ENCODE peak calls at places on chromosomes 2 and 18, in six cellular contexts. W is mesenchymal stem cell, N is IMR-90, U is mesendoderm, O is H1, G is trophoblast cell. L is an unnamed sample.

GRCh38 chr2:181426687-181427086 is 30.5 kb upstream of the ITGA4 start:
- DNase-seq in W (no peak), N (no peak), U (no peak), O (no peak), G (no peak), L (no peak)

GRCh38 chr18:8735274-8735673 is 29.9 kb downstream of the MTCL1 start:
- DNase-seq in W (no peak), N (no peak), U (no peak), O (no peak), G (no peak), L (no peak)

GRCh38 chr2:128538401-128538800 is 219.7 kb upstream of the HS6ST1 start:
- DNase-seq in W (peak; percentile 16), N (peak; percentile 30), U (no peak), O (no peak), G (no peak), L (no peak)

GRCh38 chr18:49997468-49998045 is 184.2 kb upstream of the ACAA2 start:
- DNase-seq in W (no peak), N (no peak), U (peak; percentile 63), O (no peak), G (no peak), L (no peak)

GRCh38 chr2:53896864-53897263 is 37.1 kb upstream of the GPR75 start:
- DNase-seq in W (peak; percentile 26), N (peak; percentile 77), U (no peak), O (no peak), G (no peak), L (no peak)

GRCh38 chr2:157261199-157261782 is 3.8 kb downstream of the GALNT5 start:
- DNase-seq in W (peak; percentile 79), N (peak; percentile 75), U (peak; percentile 12), O (no peak), G (peak; percentile 11), L (no peak)

GRCh38 chr2:209456489-209456888 is 32.6 kb downstream of the MAP2 start:
- DNase-seq in W (no peak), N (no peak), U (no peak), O (no peak), G (no peak), L (no peak)

GRCh38 chr18:35458677-35459441 is 38.9 kb downstream of the INO80C start:
- DNase-seq in W (peak; percentile 89), N (peak; percentile 79), U (peak; percentile 94), O (peak; percentile 25), G (peak; percentile 98), L (no peak)

GRCh38 chr18:62683935-62684334 is 31.4 kb upstream of the PHLPP1 start:
- DNase-seq in W (no peak), N (no peak), U (peak; percentile 69), O (no peak), G (peak; percentile 66), L (no peak)

GRCh38 chr2:10835052-10835970 is 22.7 kb upstream of the PDIA6 start:
- DNase-seq in W (peak; percentile 41), N (peak; percentile 31), U (peak; percentile 83), O (peak; percentile 75), G (peak; percentile 68), L (peak; percentile 63)

GRCh38 chr2:127094509-127095366 is 12.2 kb downstream of the BIN1 start:
- DNase-seq in W (peak; percentile 30), N (peak; percentile 33), U (peak; percentile 58), O (no peak), G (no peak), L (no peak)

GRCh38 chr2:31476511-31477171 is 62.1 kb upstream of the XDH start:
- DNase-seq in W (no peak), N (peak; percentile 19), U (no peak), O (no peak), G (no peak), L (no peak)

GRCh38 chr18:56321470-56321869 is 316.9 kb downstream of the TXNL1 start:
- DNase-seq in W (no peak), N (no peak), U (no peak), O (no peak), G (no peak), L (no peak)

GRCh38 chr18:34493099-34493544 is 217.0 kb upstream of the DTNA start:
- DNase-seq in W (peak; percentile 78), N (peak; percentile 58), U (peak; percentile 94), O (peak; percentile 49), G (no peak), L (peak; percentile 48)

GRCh38 chr2:115833196-115833595 is 1390.8 kb downstream of the DPP10 start:
- DNase-seq in W (no peak), N (no peak), U (peak; percentile 9), O (no peak), G (peak; percentile 59), L (no peak)

GRCh38 chr2:233386382-233387041 is 32.2 kb downstream of the DGKD start:
- DNase-seq in W (peak; percentile 12), N (peak; percentile 51), U (no peak), O (no peak), G (no peak), L (no peak)

GRCh38 chr2:128771401-128771800 is 452.7 kb upstream of the HS6ST1 start:
- DNase-seq in W (no peak), N (no peak), U (no peak), O (no peak), G (no peak), L (no peak)

GRCh38 chr2:170869461-170869860 is 52.8 kb downstream of the GAD1 start:
- DNase-seq in W (no peak), N (no peak), U (no peak), O (no peak), G (no peak), L (no peak)

GRCh38 chr2:186098821-186099220 is 360.2 kb downstream of the FSIP2 start:
- DNase-seq in W (no peak), N (no peak), U (no peak), O (no peak), G (no peak), L (no peak)

GRCh38 chr2:239954166-239955085 is 70.7 kb downstream of the NDUFA10 start:
- DNase-seq in W (no peak), N (peak; percentile 24), U (no peak), O (no peak), G (no peak), L (no peak)

GRCh38 chr2:119023534-119023933 is 81.5 kb downstream of the MARCO start:
- DNase-seq in W (no peak), N (no peak), U (no peak), O (no peak), G (no peak), L (no peak)

GRCh38 chr2:111135910-111136297 is 15.2 kb downstream of the BCL2L11 start:
- DNase-seq in W (peak; percentile 7), N (peak; percentile 40), U (peak; percentile 61), O (no peak), G (no peak), L (no peak)

GRCh38 chr2:231667497-231667896 is 40.8 kb upstream of the PTMA start:
- DNase-seq in W (no peak), N (no peak), U (no peak), O (no peak), G (no peak), L (no peak)

GRCh38 chr2:231667096-231667427 is 41.3 kb upstream of the PTMA start:
- DNase-seq in W (no peak), N (no peak), U (no peak), O (no peak), G (no peak), L (no peak)

GRCh38 chr2:231664727-231665126 is 43.6 kb upstream of the PTMA start:
- DNase-seq in W (no peak), N (no peak), U (no peak), O (no peak), G (no peak), L (no peak)

GRCh38 chr2:231665208-231665921 is 43.0 kb upstream of the PTMA start:
- DNase-seq in W (no peak), N (no peak), U (no peak), O (no peak), G (no peak), L (no peak)

DNA sequence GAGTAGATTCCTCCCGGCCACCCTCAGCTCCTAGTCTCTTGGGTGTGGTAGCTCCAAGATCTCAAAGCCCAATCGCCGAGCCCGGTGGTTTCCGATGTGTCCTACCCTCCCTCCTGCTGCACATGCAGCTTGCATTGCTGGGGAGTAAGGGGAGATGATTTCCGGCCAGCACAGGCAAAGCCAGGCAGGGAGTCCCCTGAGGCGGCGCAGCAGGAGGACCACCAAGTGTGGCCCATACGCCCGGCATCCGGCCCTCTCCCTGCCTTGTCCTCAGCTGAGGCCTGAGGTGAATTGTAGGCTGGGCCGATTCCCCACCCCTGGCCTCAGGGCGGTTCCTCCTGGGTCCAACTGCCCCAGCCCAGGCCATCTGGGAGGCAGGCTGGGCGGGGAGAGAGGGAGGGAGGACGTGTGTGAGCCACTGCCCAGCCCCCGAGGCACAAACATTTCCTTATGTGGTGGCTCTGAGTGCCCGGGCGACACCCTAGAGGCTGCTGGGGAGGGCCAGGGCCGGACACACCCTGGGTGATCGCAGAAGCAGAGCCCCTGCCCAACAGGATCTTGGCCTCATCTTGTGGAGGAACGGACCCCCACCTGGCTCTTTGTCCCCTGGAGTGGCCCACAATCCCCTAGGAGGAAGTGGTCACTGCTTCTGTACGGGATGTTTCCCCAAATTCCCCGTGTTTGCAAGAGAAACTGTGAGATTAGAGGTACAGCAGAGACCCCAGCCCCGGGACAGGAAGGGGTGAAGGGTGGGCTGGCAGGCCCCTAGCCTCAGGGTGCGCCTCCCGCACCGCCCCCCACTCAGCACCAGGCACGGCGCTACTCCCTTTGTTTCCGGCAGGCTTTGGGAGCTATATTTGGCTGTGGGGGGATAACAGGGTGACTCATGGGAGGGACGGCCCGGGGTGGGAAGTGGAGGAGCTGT is 41.9 kb upstream of the PTMA start:
- DNase-seq in W (peak; percentile 96), N (peak; percentile 91), U (peak; percentile 99), O (peak; percentile 94), G (peak; percentile 99), L (no peak)
- H3K4ac ChIP-seq in W (peak overlapping the region; percentile 100), N (peak overlapping the region; percentile 100), U (peak overlapping the region; percentile 85), O (peak overlapping the region; percentile 96), G (peak overlapping the region; percentile 3), L (peak overlapping the region; percentile 71)

GRCh38 chr2:27735263-27735904 is 36.1 kb upstream of the MRPL33 start:
- DNase-seq in W (peak; percentile 54), N (peak; percentile 54), U (peak; percentile 73), O (peak; percentile 47), G (no peak), L (no peak)
- H3K4me3 ChIP-seq in W (peak overlapping the region; percentile 70), N (peak overlapping the region; percentile 17), U (peak overlapping the region; percentile 37), O (peak overlapping the region; percentile 58), G (peak overlapping the region; percentile 55), L (no peak overlapping the region)

DNA sequence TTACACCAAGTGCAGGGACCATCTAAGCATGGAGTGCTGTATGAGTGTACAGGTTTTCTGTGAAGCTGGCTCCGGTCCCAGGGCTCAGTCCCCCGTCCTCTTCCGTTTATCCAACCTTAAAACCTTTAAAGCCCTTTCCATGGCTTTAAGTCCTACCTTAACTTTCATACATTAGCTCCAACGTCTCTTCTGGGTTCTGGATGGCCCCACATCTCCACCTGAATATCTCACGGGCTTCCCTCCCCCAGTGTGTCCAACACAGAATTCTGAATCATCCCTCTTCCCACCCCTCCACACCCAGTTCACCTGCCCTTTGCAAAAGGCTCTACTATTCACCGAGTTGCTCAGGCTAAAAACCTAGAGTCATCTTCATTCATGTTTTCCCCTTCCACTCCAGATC is 12.8 kb downstream of the ARHGAP25 start:
- DNase-seq in W (no peak), N (no peak), U (no peak), O (no peak), G (no peak), L (no peak)
- H3K27ac ChIP-seq in W (no peak overlapping the region), N (no peak overlapping the region), U (no peak overlapping the region), O (no peak overlapping the region), G (no peak overlapping the region), L (no peak overlapping the region)

DNA sequence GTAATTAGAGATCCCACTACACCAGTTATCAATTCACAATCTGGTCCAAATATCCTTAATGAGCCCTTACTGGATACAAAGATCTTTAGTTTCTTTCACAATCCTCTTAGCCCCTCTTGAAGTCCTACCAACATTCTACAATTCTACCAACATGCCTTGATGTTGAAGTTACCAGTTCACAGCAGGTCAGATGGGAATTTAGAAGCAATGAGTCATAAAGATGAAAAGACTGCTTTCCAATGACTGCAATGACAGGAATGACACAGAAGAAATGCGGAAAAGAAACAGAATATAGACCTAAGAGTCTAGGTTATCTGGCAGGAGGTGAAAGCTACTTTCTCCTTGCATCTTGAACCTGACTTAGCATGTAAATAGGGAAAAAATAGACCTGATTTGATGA is 24.5 kb downstream of the RTTN start:
- DNase-seq in W (peak; percentile 72), N (peak; percentile 80), U (peak; percentile 92), O (no peak), G (peak; percentile 35), L (no peak)
- H3K4ac ChIP-seq in W (no peak overlapping the region), N (peak overlapping the region; percentile 45), U (no peak overlapping the region), O (no peak overlapping the region), G (no peak overlapping the region), L (no peak overlapping the region)